ENCODE peak calls at places on chromosomes 2 and 18, in six cellular contexts. S, D, H, T, Y and V are unnamed samples.

GRCh38 chr2:217918220-217919024 is 84.4 kb downstream of the TNS1 start:
- DNase-seq in S (no peak), D (no peak), H (no peak), T (no peak), Y (no peak), V (no peak)

GRCh38 chr2:240458044-240458899 is 22.8 kb downstream of the GPC1 start:
- DNase-seq in S (no peak), D (no peak), H (no peak), T (no peak), Y (no peak), V (no peak)

GRCh38 chr2:10187661-10188060 is 65.1 kb downstream of the RRM2 start:
- DNase-seq in S (no peak), D (no peak), H (no peak), T (no peak), Y (no peak), V (no peak)

GRCh38 chr18:54004828-54005227 is 219.6 kb downstream of the MBD2 start:
- DNase-seq in S (no peak), D (no peak), H (no peak), T (no peak), Y (no peak), V (no peak)

GRCh38 chr2:196275646-196276352 is 104.4 kb upstream of the STK17B start:
- DNase-seq in S (no peak), D (no peak), H (peak), T (no peak), Y (no peak), V (no peak)

GRCh38 chr18:63872586-63872985 is 14.9 kb upstream of the SERPINB2 start:
- DNase-seq in S (no peak), D (no peak), H (no peak), T (no peak), Y (no peak), V (no peak)

GRCh38 chr18:42078711-42079110 is 123.7 kb downstream of the PIK3C3 start:
- DNase-seq in S (no peak), D (no peak), H (no peak), T (no peak), Y (no peak), V (no peak)

GRCh38 chr2:43024515-43024962 is 201.9 kb downstream of the ZFP36L2 start:
- DNase-seq in S (no peak), D (no peak), H (peak), T (no peak), Y (no peak), V (no peak)

GRCh38 chr18:23138470-23138869 is 3.2 kb downstream of the CABLES1 start:
- DNase-seq in S (no peak), D (no peak), H (peak), T (no peak), Y (no peak), V (no peak)

GRCh38 chr18:52190630-52191029 is 149.4 kb upstream of the DCC start:
- DNase-seq in S (no peak), D (no peak), H (no peak), T (no peak), Y (no peak), V (no peak)

GRCh38 chr18:48840491-48840877 is 110.3 kb downstream of the SMAD7 start:
- DNase-seq in S (no peak), D (no peak), H (no peak), T (no peak), Y (no peak), V (no peak)

GRCh38 chr2:7530001-7530400 is 612.8 kb downstream of the RNF144A start:
- DNase-seq in S (no peak), D (no peak), H (no peak), T (no peak), Y (no peak), V (no peak)

GRCh38 chr2:38806001-38806400 is 28.0 kb downstream of the GEMIN6 start:
- DNase-seq in S (no peak), D (no peak), H (peak), T (no peak), Y (no peak), V (no peak)

GRCh38 chr2:222423186-222423585 is 1.2 kb upstream of the SGPP2 start:
- DNase-seq in S (no peak), D (no peak), H (no peak), T (no peak), Y (no peak), V (no peak)

GRCh38 chr2:75317801-75318200 is 118.5 kb upstream of the TACR1 start:
- DNase-seq in S (no peak), D (no peak), H (no peak), T (no peak), Y (no peak), V (no peak)

GRCh38 chr18:57624988-57625387 is 3.4 kb upstream of the NARS1 start:
- DNase-seq in S (no peak), D (no peak), H (no peak), T (no peak), Y (no peak), V (no peak)

GRCh38 chr2:101130081-101130480 is 21.1 kb downstream of the TBC1D8 start:
- DNase-seq in S (no peak), D (no peak), H (no peak), T (no peak), Y (no peak), V (no peak)

GRCh38 chr18:10563886-10564285 is 38.1 kb downstream of the NAPG start:
- DNase-seq in S (no peak), D (no peak), H (no peak), T (no peak), Y (no peak), V (no peak)

GRCh38 chr2:231172020-231172419 is 26.4 kb upstream of the ARMC9 start:
- DNase-seq in S (no peak), D (peak), H (no peak), T (no peak), Y (no peak), V (peak)

GRCh38 chr2:108199726-108200125 is 40.0 kb upstream of the SULT1C3 start:
- DNase-seq in S (no peak), D (no peak), H (no peak), T (no peak), Y (no peak), V (no peak)

GRCh38 chr2:175383286-175383685 is 201.8 kb upstream of the ATP5MC3 start:
- DNase-seq in S (no peak), D (no peak), H (no peak), T (no peak), Y (no peak), V (no peak)

GRCh38 chr2:729363-729762 is 52.2 kb upstream of the TMEM18 start:
- DNase-seq in S (no peak), D (no peak), H (no peak), T (no peak), Y (no peak), V (no peak)

GRCh38 chr2:134238371-134238770 is 15.5 kb upstream of the MGAT5 start:
- DNase-seq in S (no peak), D (no peak), H (no peak), T (no peak), Y (no peak), V (no peak)
- H3K4me3 ChIP-seq in S (no peak), D (no peak), H (no peak), T (no peak), Y (no peak), V (no peak)

GRCh38 chr18:39969813-39970494 is 1985.1 kb upstream of the PIK3C3 start:
- DNase-seq in S (no peak), D (no peak), H (no peak), T (no peak), Y (no peak), V (no peak)

GRCh38 chr18:39962546-39962945 is 1992.5 kb upstream of the PIK3C3 start:
- DNase-seq in S (no peak), D (no peak), H (no peak), T (no peak), Y (no peak), V (no peak)

GRCh38 chr18:39960545-39960944 is 1994.5 kb upstream of the PIK3C3 start:
- DNase-seq in S (no peak), D (no peak), H (no peak), T (no peak), Y (no peak), V (no peak)

DNA sequence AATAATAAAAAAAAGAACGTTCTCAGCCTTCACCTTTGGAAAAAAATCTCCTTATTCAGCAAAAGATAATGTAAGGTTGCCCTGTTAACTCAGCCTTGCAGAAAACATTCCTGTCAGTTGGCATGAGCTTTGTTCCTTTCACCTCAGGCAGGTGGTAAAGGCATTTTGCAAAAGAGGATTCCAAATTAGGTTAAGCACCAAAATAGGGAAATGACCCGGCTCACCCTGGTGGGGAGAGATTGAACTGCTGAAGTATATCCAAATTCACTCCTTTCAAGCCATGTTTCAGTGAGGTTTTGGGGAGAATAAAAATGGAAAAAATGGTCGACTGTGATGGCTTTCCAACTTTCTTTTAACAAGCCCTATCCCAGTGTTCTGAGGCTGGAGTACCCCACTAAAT is 1988.8 kb upstream of the PIK3C3 start:
- DNase-seq in S (no peak), D (no peak), H (no peak), T (no peak), Y (no peak), V (no peak)
- TF ChIP-seq CTCF in S (peak), D (no peak), H (no peak), T (no peak), Y (no peak), V (peak)

GRCh38 chr2:61889212-61889956 is 928 bp upstream of the CCT4 start:
- DNase-seq in S (no peak), D (no peak), H (no peak), T (no peak), Y (no peak), V (no peak)
- H3K4me3 ChIP-seq in S (peak), D (peak), H (peak), T (peak), Y (peak), V (peak)

DNA sequence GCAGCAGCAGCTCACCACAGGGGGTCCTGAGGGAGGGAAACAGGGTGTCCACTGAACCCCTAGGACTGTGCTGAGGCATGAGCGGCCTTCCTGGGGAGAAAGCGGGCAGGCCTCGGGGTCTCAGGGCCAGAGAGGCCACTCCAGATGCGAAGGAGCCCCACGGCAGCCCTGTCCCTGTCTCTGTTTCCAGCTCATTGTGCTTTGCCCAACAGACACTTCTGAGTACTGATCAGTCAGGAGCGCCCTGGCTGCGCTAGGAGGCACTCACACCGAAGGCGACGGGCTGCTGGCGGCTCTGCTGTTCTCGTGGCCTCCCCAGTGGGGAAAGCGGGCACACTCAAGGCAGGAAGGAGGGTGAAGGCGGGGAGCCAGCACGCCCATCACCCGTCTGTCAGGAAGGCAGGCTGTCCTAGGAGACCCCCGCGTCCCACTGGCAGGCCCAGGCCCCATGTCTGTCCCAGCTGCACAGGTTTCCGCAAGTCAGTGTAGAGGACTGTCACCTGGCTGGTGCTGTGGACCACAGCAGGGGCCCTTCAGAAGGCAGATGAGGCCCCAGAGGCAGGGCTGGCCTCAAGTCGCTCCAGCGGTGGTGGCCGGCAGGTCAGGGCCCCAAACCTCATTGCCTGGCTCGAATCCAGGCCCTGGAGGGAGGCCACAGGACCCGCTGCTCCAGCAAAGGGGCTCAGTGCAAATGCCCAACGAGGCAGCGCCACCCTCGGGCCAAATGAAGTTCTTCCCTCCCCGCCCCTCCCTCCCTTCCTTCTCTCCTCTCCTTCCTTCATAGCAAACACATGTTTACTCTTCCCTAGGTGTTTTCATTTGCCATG is 6.8 kb downstream of the ESPNL start:
- DNase-seq in S (no peak), D (no peak), H (peak), T (no peak), Y (no peak), V (no peak)
- TF ChIP-seq CTCF in S (peak), D (peak), H (peak), T (no peak), Y (no peak), V (no peak)

DNA sequence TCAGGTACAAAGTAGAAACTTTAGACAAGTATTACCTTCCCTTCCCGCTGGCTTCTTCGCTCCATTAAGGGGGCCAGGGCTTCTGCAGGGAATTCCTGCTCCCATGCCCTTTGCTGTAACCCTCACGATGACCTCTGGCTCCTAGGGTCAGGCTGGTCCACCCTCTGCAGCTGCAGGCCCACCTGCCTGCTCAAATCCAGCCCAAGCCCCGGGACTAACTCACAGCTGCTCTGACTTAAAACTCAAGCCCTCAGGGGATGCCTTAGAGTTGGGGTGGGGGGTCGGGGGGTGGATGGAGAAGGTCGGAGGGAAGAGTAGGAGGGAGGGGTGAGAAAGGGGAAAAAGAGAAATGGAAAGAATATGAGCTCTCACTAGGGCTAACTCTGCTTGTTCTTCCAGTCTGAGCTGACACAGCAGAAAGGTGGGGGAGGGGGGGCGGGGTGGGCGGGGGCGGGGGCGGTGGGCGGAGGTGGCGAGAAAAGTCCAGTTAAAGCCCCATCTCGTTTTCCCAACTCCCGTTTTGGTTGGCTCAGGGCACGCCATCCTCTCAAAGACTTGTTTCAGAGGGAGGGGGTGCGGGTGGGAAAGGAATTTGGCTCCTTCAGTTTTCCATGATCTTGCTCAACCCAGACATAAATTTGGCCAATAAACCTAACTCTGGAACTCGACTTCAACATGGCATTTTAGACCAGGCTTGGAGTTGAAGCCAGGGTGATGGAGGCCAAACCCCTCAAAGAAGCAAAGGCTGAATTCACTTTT is 4.7 kb downstream of the IGFBP5 start:
- DNase-seq in S (no peak), D (peak), H (no peak), T (peak), Y (no peak), V (no peak)
- H3K4me3 ChIP-seq in S (peak), D (peak), H (no peak), T (peak), Y (no peak), V (peak)

DNA sequence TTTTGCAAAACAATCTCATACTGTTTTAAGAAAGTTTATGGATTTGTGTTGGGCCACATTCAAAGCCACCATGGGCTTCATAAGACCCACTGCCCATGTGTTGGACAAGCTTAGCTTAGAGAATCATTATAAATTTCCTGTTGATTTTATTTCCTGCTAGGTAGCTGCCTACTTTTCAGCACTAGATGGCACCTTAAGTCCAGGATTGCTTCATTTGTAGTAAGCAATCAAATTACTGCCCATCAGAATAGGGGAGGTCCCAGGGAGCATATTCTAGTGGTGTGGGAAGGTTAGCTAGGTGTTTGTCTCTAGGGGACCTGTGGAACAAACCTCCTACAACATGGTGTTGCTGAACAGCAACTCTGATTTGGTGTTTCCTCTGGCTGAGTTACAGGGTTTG is 11.0 kb upstream of the DCDC2C start:
- DNase-seq in S (no peak), D (no peak), H (peak), T (no peak), Y (no peak), V (peak)
- TF ChIP-seq CTCF in S (peak), D (peak), H (peak), T (no peak), Y (no peak), V (peak)

GRCh38 chr2:113896791-113897190 is 6.9 kb downstream of the ACTR3 start:
- DNase-seq in S (no peak), D (no peak), H (no peak), T (no peak), Y (no peak), V (no peak)
- H3K4me3 ChIP-seq in S (no peak), D (no peak), H (peak), T (no peak), Y (no peak), V (no peak)